ENCODE peak calls at places on chromosomes 13 and 19, in five cellular contexts. B, N, W, O and Z are unnamed samples.

GRCh38 chr13:58960909-58961308 is 1202.8 kb downstream of the DIAPH3 start:
- DNase-seq in B (no peak), N (no peak), W (no peak), O (no peak), Z (no peak)

GRCh38 chr13:86813198-86813597 is 858.0 kb upstream of the SLITRK5 start:
- DNase-seq in B (no peak), N (no peak), W (no peak), O (no peak), Z (no peak)

GRCh38 chr19:31974290-31974689 is 371.1 kb upstream of the ZNF507 start:
- DNase-seq in B (peak; percentile 4), N (no peak), W (peak; percentile 12), O (no peak), Z (no peak)

GRCh38 chr13:78679329-78679728 is 20.4 kb upstream of the OBI1 start:
- DNase-seq in B (no peak), N (no peak), W (no peak), O (no peak), Z (no peak)

GRCh38 chr19:19294914-19295313 is 21.8 kb upstream of the TM6SF2 start:
- DNase-seq in B (no peak), N (no peak), W (no peak), O (no peak), Z (no peak)

GRCh38 chr19:33339016-33339749 is 34.3 kb upstream of the CEBPG start:
- DNase-seq in B (no peak), N (no peak), W (no peak), O (no peak), Z (no peak)

GRCh38 chr13:25177012-25177411 is 4.9 kb upstream of the AMER2 start:
- DNase-seq in B (no peak), N (no peak), W (no peak), O (no peak), Z (no peak)

GRCh38 chr19:15672580-15673175 is at the start of gene CYP4F12:
- DNase-seq in B (peak; percentile 84), N (peak; percentile 85), W (no peak), O (no peak), Z (peak; percentile 31)

GRCh38 chr13:23453132-23453531 is 19.6 kb upstream of the SACS start:
- DNase-seq in B (no peak), N (no peak), W (no peak), O (no peak), Z (no peak)

GRCh38 chr19:5369962-5370367 is 29.4 kb upstream of the PTPRS start:
- DNase-seq in B (peak; percentile 69), N (no peak), W (peak; percentile 96), O (peak; percentile 36), Z (peak; percentile 60)

GRCh38 chr13:87656311-87656710 is 14.9 kb upstream of the SLITRK5 start:
- DNase-seq in B (no peak), N (no peak), W (no peak), O (no peak), Z (no peak)

GRCh38 chr13:111661052-111661451 is 340.6 kb downstream of the TEX29 start:
- DNase-seq in B (no peak), N (no peak), W (no peak), O (no peak), Z (no peak)

GRCh38 chr13:108361769-108362168 is 92.3 kb downstream of the TNFSF13B start:
- DNase-seq in B (no peak), N (no peak), W (no peak), O (no peak), Z (no peak)

GRCh38 chr13:110869805-110870706 is 44.8 kb downstream of the ANKRD10 start:
- DNase-seq in B (peak; percentile 79), N (peak; percentile 91), W (peak; percentile 80), O (no peak), Z (no peak)

GRCh38 chr19:53808710-53809125 is 15.4 kb downstream of the NLRP12 start:
- DNase-seq in B (no peak), N (no peak), W (peak; percentile 71), O (no peak), Z (no peak)

GRCh38 chr19:50154529-50154928 is 8.6 kb downstream of the IZUMO2 start:
- DNase-seq in B (no peak), N (no peak), W (no peak), O (no peak), Z (no peak)

GRCh38 chr19:31118292-31118925 is 230.8 kb downstream of the TSHZ3 start:
- DNase-seq in B (no peak), N (no peak), W (no peak), O (no peak), Z (peak; percentile 10)

GRCh38 chr13:66329988-66330429 is 900.1 kb downstream of the PCDH9 start:
- DNase-seq in B (no peak), N (no peak), W (no peak), O (no peak), Z (no peak)

GRCh38 chr19:45601524-45602522 is at the start of gene GPR4:
- DNase-seq in B (no peak), N (no peak), W (peak; percentile 89), O (no peak), Z (no peak)

GRCh38 chr19:19745496-19746285 is 12.8 kb upstream of the ZNF14 start:
- DNase-seq in B (no peak), N (no peak), W (no peak), O (no peak), Z (no peak)

GRCh38 chr13:44373601-44374347 is at the start of gene SERP2:
- DNase-seq in B (no peak), N (peak; percentile 62), W (peak; percentile 91), O (no peak), Z (no peak)

GRCh38 chr13:43033038-43033437 is 9.7 kb downstream of the DNAJC15 start:
- DNase-seq in B (no peak), N (no peak), W (no peak), O (no peak), Z (no peak)

GRCh38 chr19:32642771-32643170 is 32.2 kb downstream of the ANKRD27 start:
- DNase-seq in B (no peak), N (no peak), W (no peak), O (peak; percentile 64), Z (peak; percentile 76)

GRCh38 chr19:5826531-5827341 is 12.8 kb downstream of the FUT6 start:
- DNase-seq in B (peak; percentile 78), N (peak; percentile 80), W (peak; percentile 90), O (no peak), Z (peak; percentile 67)

GRCh38 chr13:45500492-45501174 is 35.9 kb downstream of the COG3 start:
- DNase-seq in B (no peak), N (no peak), W (no peak), O (no peak), Z (no peak)

GRCh38 chr19:4597975-4598671 is 38.6 kb upstream of the SEMA6B start:
- DNase-seq in B (peak; percentile 34), N (no peak), W (peak; percentile 94), O (peak; percentile 52), Z (peak; percentile 75)

GRCh38 chr19:7641288-7642276 is 4.7 kb downstream of the STXBP2 start:
- DNase-seq in B (no peak), N (no peak), W (peak; percentile 81), O (no peak), Z (no peak)

GRCh38 chr13:25886438-25887214 is 165.2 kb downstream of the SHISA2 start:
- DNase-seq in B (no peak), N (no peak), W (peak; percentile 41), O (no peak), Z (no peak)

GRCh38 chr13:113741101-113741731 is 17.8 kb upstream of the TMEM255B start:
- DNase-seq in B (no peak), N (no peak), W (no peak), O (no peak), Z (peak; percentile 56)

GRCh38 chr13:40910324-40911050 is 108.6 kb downstream of the ELF1 start:
- DNase-seq in B (no peak), N (no peak), W (no peak), O (no peak), Z (no peak)

GRCh38 chr19:11693505-11694499 is 44.9 kb downstream of the ZNF823 start:
- DNase-seq in B (no peak), N (no peak), W (peak; percentile 84), O (no peak), Z (peak; percentile 43)

GRCh38 chr13:21986602-21987001 is 315.7 kb downstream of the FGF9 start:
- DNase-seq in B (peak; percentile 31), N (peak; percentile 71), W (no peak), O (no peak), Z (no peak)

GRCh38 chr19:3494559-3494958 is 5.9 kb downstream of the DOHH start:
- DNase-seq in B (peak; percentile 52), N (no peak), W (no peak), O (no peak), Z (peak; percentile 96)
- H3K27ac ChIP-seq in B (no peak overlapping the region), N (no peak overlapping the region), W (no peak overlapping the region), O (no peak overlapping the region), Z (peak overlapping the region; percentile 97)

GRCh38 chr13:76820759-76821158 is 65.4 kb downstream of the KCTD12 start:
- DNase-seq in B (no peak), N (peak; percentile 77), W (no peak), O (no peak), Z (no peak)
- H3K27ac ChIP-seq in B (peak overlapping the region; percentile 38), N (peak overlapping the region; percentile 31), W (no peak overlapping the region), O (no peak overlapping the region), Z (no peak overlapping the region)

GRCh38 chr19:39388657-39389056 is 2.2 kb downstream of the PAF1 start:
- DNase-seq in B (no peak), N (no peak), W (no peak), O (no peak), Z (no peak)

GRCh38 chr19:39389621-39390414 is 1.1 kb downstream of the PAF1 start:
- DNase-seq in B (no peak), N (no peak), W (no peak), O (no peak), Z (no peak)

GRCh38 chr19:39386557-39386956 is 4.3 kb downstream of the PAF1 start:
- DNase-seq in B (no peak), N (no peak), W (no peak), O (no peak), Z (no peak)

GRCh38 chr19:39390460-39390758 is 497 bp downstream of the PAF1 start:
- DNase-seq in B (peak; percentile 75), N (peak; percentile 90), W (no peak), O (no peak), Z (no peak)

GRCh38 chr19:39390759-39391592 is at the start of the genes MED29 and PAF1:
- DNase-seq in B (peak; percentile 97), N (peak; percentile 99), W (peak; percentile 99), O (peak; percentile 93), Z (peak; percentile 99)
- H3K27ac ChIP-seq in B (peak within 1 kb of the TSS; percentile 99), N (peak within 1 kb of the TSS; percentile 97), W (peak within 1 kb of the TSS; percentile 96), O (peak within 1 kb of the TSS; percentile 98), Z (peak within 1 kb of the TSS; percentile 92)

GRCh38 chr13:30796833-30797601 is 61.7 kb downstream of the ALOX5AP start:
- DNase-seq in B (no peak), N (no peak), W (no peak), O (no peak), Z (no peak)

GRCh38 chr13:30797847-30798246 is 62.5 kb downstream of the ALOX5AP start:
- DNase-seq in B (no peak), N (no peak), W (no peak), O (no peak), Z (no peak)

GRCh38 chr13:30800107-30800506 is 64.8 kb downstream of the ALOX5AP start:
- DNase-seq in B (no peak), N (no peak), W (no peak), O (no peak), Z (no peak)

GRCh38 chr13:30798776-30799625 is 63.7 kb downstream of the ALOX5AP start:
- DNase-seq in B (no peak), N (no peak), W (no peak), O (no peak), Z (no peak)

GRCh38 chr13:30796132-30796832 is 60.9 kb downstream of the ALOX5AP start:
- DNase-seq in B (no peak), N (no peak), W (no peak), O (no peak), Z (peak; percentile 39)
- H3K27ac ChIP-seq in B (no peak overlapping the region), N (no peak overlapping the region), W (no peak overlapping the region), O (no peak overlapping the region), Z (peak overlapping the region; percentile 61)

GRCh38 chr13:94596575-94596971 is 621 bp upstream of the TGDS start:
- DNase-seq in B (no peak), N (no peak), W (no peak), O (no peak), Z (no peak)
- H3K27ac ChIP-seq in B (peak overlapping the region; percentile 84), N (no peak overlapping the region), W (no peak overlapping the region), O (peak overlapping the region; percentile 68), Z (peak overlapping the region; percentile 82)